ENCODE peak calls at places on chromosomes 2 and 18, in five cellular contexts. P, E, C, F and M are unnamed samples.

GRCh38 chr2:152505495-152505906 is 170.5 kb downstream of the FMNL2 start:
- DNase-seq in C (no peak), F (no peak), E (no peak), P (no peak), M (no peak)

GRCh38 chr2:232544674-232545073 is 5.2 kb downstream of the CHRNG start:
- DNase-seq in P (no peak), F (no peak), C (no peak), E (no peak), M (no peak)

GRCh38 chr2:128442053-128442751 is 123.5 kb upstream of the HS6ST1 start:
- DNase-seq in F (peak; percentile 45), P (no peak), C (peak; percentile 57), E (no peak), M (peak; percentile 24)

GRCh38 chr2:10465915-10466314 is 17.8 kb upstream of the ODC1 start:
- DNase-seq in C (no peak), P (no peak), E (no peak), F (no peak), M (no peak)

GRCh38 chr2:38075436-38076249 is at the start of gene CYP1B1:
- DNase-seq in F (no peak), E (peak; percentile 39), P (no peak), C (no peak), M (no peak)

GRCh38 chr2:69589973-69590652 is 53.4 kb downstream of the AAK1 start:
- DNase-seq in P (no peak), E (no peak), C (no peak), F (no peak), M (no peak)

GRCh38 chr2:55239656-55240222 is 7.3 kb downstream of the RPS27A start:
- DNase-seq in C (peak; percentile 37), E (no peak), F (no peak), P (no peak), M (no peak)

GRCh38 chr18:48820483-48821250 is 130.1 kb downstream of the SMAD7 start:
- DNase-seq in F (peak; percentile 42), C (no peak), E (no peak), P (no peak), M (no peak)

GRCh38 chr2:21633531-21634310 is 510.0 kb downstream of the TDRD15 start:
- DNase-seq in F (no peak), E (peak; percentile 73), C (no peak), P (no peak), M (no peak)

GRCh38 chr18:79227617-79228016 is 158.4 kb downstream of the ATP9B start:
- DNase-seq in C (no peak), F (no peak), E (no peak), P (no peak), M (no peak)

GRCh38 chr18:56851774-56852173 is 200.6 kb downstream of the WDR7 start:
- DNase-seq in C (no peak), E (no peak), F (no peak), P (no peak), M (no peak)

GRCh38 chr18:60069145-60069544 is 169.3 kb downstream of the PMAIP1 start:
- DNase-seq in P (no peak), C (no peak), E (no peak), F (no peak), M (no peak)

GRCh38 chr18:48127546-48128105 is 197.2 kb upstream of the SMAD2 start:
- DNase-seq in E (no peak), P (no peak), F (no peak), C (no peak), M (no peak)

GRCh38 chr2:206378835-206379234 is 64.5 kb upstream of the ADAM23 start:
- DNase-seq in C (no peak), P (no peak), E (no peak), F (no peak), M (no peak)

GRCh38 chr18:25815659-25816058 is 274.8 kb downstream of the SS18 start:
- DNase-seq in F (no peak), P (no peak), C (no peak), E (peak; percentile 27), M (no peak)

GRCh38 chr18:59357928-59358327 is 1.1 kb downstream of the LMAN1 start:
- DNase-seq in P (peak; percentile 4), C (peak; percentile 47), F (no peak), E (peak; percentile 8), M (no peak)

GRCh38 chr2:108632748-108633147 is 86.5 kb upstream of the RANBP2 start:
- DNase-seq in E (no peak), P (no peak), F (no peak), C (no peak), M (no peak)

GRCh38 chr18:61569176-61569892 is 236.1 kb downstream of the CDH20 start:
- DNase-seq in C (no peak), F (no peak), P (no peak), E (no peak), M (no peak)

GRCh38 chr2:58448065-58448507 is 207.0 kb upstream of the FANCL start:
- DNase-seq in F (peak; percentile 82), E (peak; percentile 45), P (peak; percentile 88), C (peak; percentile 83), M (no peak)

GRCh38 chr2:143132360-143132759 is 3.1 kb downstream of the ARHGAP15 start:
- DNase-seq in C (no peak), F (no peak), E (no peak), P (no peak), M (no peak)

GRCh38 chr2:65663831-65664407 is 231.5 kb upstream of the SPRED2 start:
- DNase-seq in E (no peak), P (no peak), C (no peak), F (no peak), M (no peak)

GRCh38 chr2:97961534-97961933 is 34.2 kb downstream of the TMEM131 start:
- DNase-seq in F (no peak), C (no peak), P (no peak), E (no peak), M (no peak)

GRCh38 chr2:68721482-68722071 is 13.0 kb upstream of the ARHGAP25 start:
- DNase-seq in P (peak; percentile 68), C (no peak), F (no peak), E (no peak), M (no peak)

GRCh38 chr2:191877875-191878274 is 31.0 kb upstream of the CAVIN2 start:
- DNase-seq in F (no peak), P (no peak), E (no peak), C (no peak), M (no peak)

GRCh38 chr2:204669386-204669785 is 124.1 kb downstream of the PARD3B start:
- DNase-seq in F (no peak), E (no peak), C (no peak), P (no peak), M (no peak)

GRCh38 chr2:204667990-204668389 is 122.7 kb downstream of the PARD3B start:
- DNase-seq in C (no peak), E (no peak), F (no peak), P (no peak), M (no peak)

GRCh38 chr2:204670124-204670523 is 124.8 kb downstream of the PARD3B start:
- DNase-seq in F (no peak), E (no peak), P (no peak), C (peak; percentile 68), M (no peak)

GRCh38 chr2:204673877-204674276 is 128.6 kb downstream of the PARD3B start:
- DNase-seq in C (no peak), P (no peak), E (no peak), F (no peak), M (no peak)

GRCh38 chr2:204670756-204671155 is 125.5 kb downstream of the PARD3B start:
- DNase-seq in E (no peak), C (no peak), F (no peak), P (no peak), M (no peak)
- TF ChIP-seq JUND in E (no peak), C (no peak), F (no peak), P (no peak), M (no peak)

GRCh38 chr18:58064406-58064998 is 20.5 kb downstream of the NEDD4L start:
- DNase-seq in E (no peak), C (no peak), F (no peak), P (no peak), M (no peak)
- TF ChIP-seq JUND in E (no peak), C (no peak), F (peak; percentile 8), P (no peak), M (no peak)

GRCh38 chr18:35776481-35776880 is 194.9 kb downstream of the GALNT1 start:
- DNase-seq in E (no peak), F (no peak), C (no peak), P (no peak), M (no peak)
- TF ChIP-seq JUND in E (no peak), F (no peak), C (no peak), P (no peak), M (no peak)

GRCh38 chr2:25301453-25302352 is 40.0 kb downstream of the DNMT3A start:
- DNase-seq in C (no peak), P (peak; percentile 6), E (no peak), F (no peak), M (no peak)
- TF ChIP-seq JUND in C (no peak), P (no peak), E (no peak), F (no peak), M (no peak)

GRCh38 chr2:129619471-129619870 is 360.0 kb upstream of the RAB6C start:
- DNase-seq in P (no peak), C (no peak), E (no peak), F (no peak), M (peak; percentile 30)
- TF ChIP-seq JUND in P (no peak), C (no peak), E (no peak), F (no peak), M (no peak)

GRCh38 chr2:153532160-153532559 is 53.6 kb upstream of the RPRM start:
- DNase-seq in C (no peak), F (no peak), E (no peak), P (no peak), M (no peak)
- TF ChIP-seq JUND in C (no peak), F (no peak), E (no peak), P (no peak), M (no peak)

GRCh38 chr2:12556762-12557161 is 160.0 kb upstream of the TRIB2 start:
- DNase-seq in F (no peak), E (no peak), C (no peak), P (no peak), M (no peak)
- TF ChIP-seq JUND in F (no peak), E (peak; percentile 63), C (no peak), P (no peak), M (no peak)

DNA sequence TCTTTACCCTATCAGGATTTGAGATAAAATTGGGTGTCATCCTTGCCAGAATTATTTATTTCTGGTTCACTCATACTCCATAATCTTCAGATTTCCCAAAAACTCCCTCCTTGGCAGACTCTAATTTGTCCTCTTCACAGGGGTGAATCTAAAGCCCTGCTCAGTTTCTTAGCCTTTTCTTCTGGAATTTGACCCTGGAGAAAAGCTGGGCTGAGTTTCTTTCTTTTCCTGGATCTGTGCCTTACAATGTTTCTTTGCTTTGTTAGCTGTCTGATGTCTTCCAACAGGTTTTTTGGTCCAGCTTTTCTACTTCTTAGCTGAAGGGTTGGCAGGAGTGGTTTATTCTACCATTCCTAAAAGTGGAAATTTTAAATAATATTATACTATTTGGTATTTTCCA is 138.6 kb upstream of the TWIST2 start:
- DNase-seq in E (no peak), F (no peak), P (no peak), C (no peak), M (no peak)
- TF ChIP-seq JUND in E (no peak), F (no peak), P (no peak), C (no peak), M (no peak)

GRCh38 chr2:171056307-171056706 is 104.4 kb downstream of the TLK1 start:
- DNase-seq in E (no peak), C (no peak), P (no peak), F (no peak), M (no peak)
- TF ChIP-seq JUND in E (no peak), C (no peak), P (no peak), F (no peak), M (no peak)